ENCODE peak calls at places on chromosomes 2 and 18, in eight cellular contexts. J is AG08396, P is HuH-7.5, N is left ventricle myocardium inferior, E is endothelial cell, W is HTR-8/SVneo, Q is right atrium auricular region, V is GM04504. Z is an unnamed sample.
A peak's percentile ranks its signal among the peaks of the same experiment; 100 is the strongest.

GRCh38 chr2:43225788-43226557 is 433 bp downstream of the ZFP36L2 start:
- DNase-seq in J (peak; percentile 73), P (peak; percentile 67), N (peak; percentile 75), E (peak; percentile 67), W (peak; percentile 39), Q (no peak), V (no peak), Z (peak; percentile 90)

GRCh38 chr2:240875228-240876034 is 6.8 kb downstream of the AGXT start:
- DNase-seq in J (no peak), P (no peak), N (no peak), E (no peak), W (no peak), Q (no peak), V (no peak), Z (no peak)

GRCh38 chr2:215619022-215619958 is 183.4 kb upstream of the FN1 start:
- DNase-seq in J (no peak), P (peak; percentile 62), N (no peak), E (no peak), W (peak; percentile 63), Q (no peak), V (no peak), Z (no peak)

GRCh38 chr18:23970161-23971153 is 44.1 kb upstream of the TTC39C start:
- DNase-seq in J (no peak), P (no peak), N (no peak), E (no peak), W (no peak), Q (no peak), V (no peak), Z (peak; percentile 62)

GRCh38 chr18:73707035-73707434 is 440.6 kb downstream of the FBXO15 start:
- DNase-seq in J (no peak), P (no peak), N (no peak), E (no peak), W (no peak), Q (no peak), V (no peak), Z (no peak)

GRCh38 chr18:48835119-48835518 is 115.6 kb downstream of the SMAD7 start:
- DNase-seq in J (no peak), P (no peak), N (no peak), E (no peak), W (no peak), Q (no peak), V (no peak), Z (no peak)

GRCh38 chr2:127143851-127144782 is 37.2 kb upstream of the BIN1 start:
- DNase-seq in J (no peak), P (no peak), N (no peak), E (no peak), W (no peak), Q (peak; percentile 58), V (no peak), Z (peak; percentile 66)

GRCh38 chr2:8310557-8311455 is 371.1 kb upstream of the ID2 start:
- DNase-seq in J (no peak), P (no peak), N (no peak), E (no peak), W (no peak), Q (no peak), V (no peak), Z (peak; percentile 38)

GRCh38 chr18:77173274-77174030 is 40.9 kb upstream of the MBP start:
- DNase-seq in J (no peak), P (no peak), N (no peak), E (no peak), W (no peak), Q (no peak), V (no peak), Z (no peak)

GRCh38 chr2:30203156-30203555 is 28.2 kb upstream of the LBH start:
- DNase-seq in J (no peak), P (no peak), N (no peak), E (no peak), W (no peak), Q (no peak), V (no peak), Z (no peak)

GRCh38 chr2:3625186-3625585 is 30.3 kb downstream of the COLEC11 start:
- DNase-seq in J (no peak), P (no peak), N (no peak), E (no peak), W (no peak), Q (no peak), V (no peak), Z (peak; percentile 70)

GRCh38 chr2:233928594-233929351 is 11.6 kb downstream of the TRPM8 start:
- DNase-seq in J (no peak), P (peak; percentile 26), N (no peak), E (peak; percentile 52), W (peak; percentile 21), Q (no peak), V (no peak), Z (peak; percentile 84)